ENCODE peak calls at places on chromosome 1, in six cellular contexts. G, A, P, H, J and N are unnamed samples.

GRCh38 chr1:31857863-31858262 is 42.0 kb upstream of the SPOCD1 start:
- DNase-seq in G (no peak), A (no peak), P (no peak), H (no peak), J (no peak), N (no peak)

GRCh38 chr1:92476071-92476607 is 10.6 kb downstream of the GFI1 start:
- DNase-seq in G (no peak), A (no peak), P (no peak), H (peak), J (no peak), N (no peak)

GRCh38 chr1:6538958-6539357 is 15.4 kb downstream of the NOL9 start:
- DNase-seq in G (no peak), A (peak), P (no peak), H (no peak), J (no peak), N (no peak)

GRCh38 chr1:118159578-118159977 is 25.4 kb downstream of the SPAG17 start:
- DNase-seq in G (no peak), A (no peak), P (no peak), H (no peak), J (no peak), N (peak)

GRCh38 chr1:24266398-24266941 is 52.7 kb upstream of the GRHL3 start:
- DNase-seq in G (peak), A (peak), P (no peak), H (no peak), J (peak), N (no peak)

GRCh38 chr1:101190441-101190840 is 46.4 kb upstream of the S1PR1 start:
- DNase-seq in G (no peak), A (peak), P (no peak), H (no peak), J (no peak), N (no peak)

GRCh38 chr1:85262985-85263384 is 3.5 kb upstream of the C1orf52 start:
- DNase-seq in G (no peak), A (no peak), P (no peak), H (no peak), J (no peak), N (no peak)

GRCh38 chr1:116139592-116140134 is 28.5 kb downstream of the MAB21L3 start:
- DNase-seq in G (no peak), A (no peak), P (no peak), H (no peak), J (no peak), N (no peak)

GRCh38 chr1:54998677-54999076 is at the start of gene BSND:
- DNase-seq in G (no peak), A (no peak), P (no peak), H (no peak), J (no peak), N (no peak)

GRCh38 chr1:185263292-185263691 is 53.8 kb downstream of the IVNS1ABP start:
- DNase-seq in G (no peak), A (no peak), P (no peak), H (no peak), J (no peak), N (no peak)

GRCh38 chr1:88191917-88192316 is 492.2 kb upstream of the PKN2 start:
- DNase-seq in G (no peak), A (no peak), P (no peak), H (no peak), J (no peak), N (no peak)

GRCh38 chr1:63023182-63023581 is 239.2 kb downstream of the ATG4C start:
- DNase-seq in G (no peak), A (no peak), P (no peak), H (no peak), J (no peak), N (no peak)